ENCODE peak calls at places on chromosomes 3 and 15, in five cellular contexts. N is hepatocyte; F is fibroblast of mammary gland; D is AG10803; Y is CD8-positive, alpha-beta T cell. B is an unnamed sample.

GRCh38 chr15:101053261-101053660 is 134.1 kb downstream of the LRRK1 start:
- DNase-seq in F (no peak), D (no peak), N (peak), Y (no peak), B (no peak)

GRCh38 chr3:141777957-141778813 is 15.0 kb downstream of the GRK7 start:
- DNase-seq in Y (no peak), F (no peak), N (no peak), D (no peak), B (no peak)

GRCh38 chr15:26050271-26050670 is 187.1 kb upstream of the ATP10A start:
- DNase-seq in D (no peak), Y (no peak), N (no peak), F (no peak), B (no peak)

GRCh38 chr3:64166584-64167155 is 58.6 kb downstream of the PRICKLE2 start:
- DNase-seq in N (no peak), Y (no peak), F (no peak), D (peak), B (peak)

GRCh38 chr3:42809202-42809601 is at the start of gene ACKR2:
- DNase-seq in F (no peak), N (no peak), D (no peak), Y (no peak), B (no peak)

GRCh38 chr15:78000089-78000926 is 77.2 kb downstream of the TBC1D2B start:
- DNase-seq in N (peak), D (peak), F (peak), Y (peak), B (peak)

GRCh38 chr15:93030430-93031102 is 58.4 kb downstream of the RGMA start:
- DNase-seq in N (peak), Y (peak), F (peak), D (peak), B (peak)

GRCh38 chr3:155462672-155463071 is 169.2 kb upstream of the STRIT1 start:
- DNase-seq in N (no peak), Y (no peak), F (no peak), D (no peak), B (no peak)

GRCh38 chr3:85709483-85709882 is 750.7 kb downstream of the CADM2 start:
- DNase-seq in D (no peak), F (no peak), N (no peak), Y (no peak), B (no peak)

DNA sequence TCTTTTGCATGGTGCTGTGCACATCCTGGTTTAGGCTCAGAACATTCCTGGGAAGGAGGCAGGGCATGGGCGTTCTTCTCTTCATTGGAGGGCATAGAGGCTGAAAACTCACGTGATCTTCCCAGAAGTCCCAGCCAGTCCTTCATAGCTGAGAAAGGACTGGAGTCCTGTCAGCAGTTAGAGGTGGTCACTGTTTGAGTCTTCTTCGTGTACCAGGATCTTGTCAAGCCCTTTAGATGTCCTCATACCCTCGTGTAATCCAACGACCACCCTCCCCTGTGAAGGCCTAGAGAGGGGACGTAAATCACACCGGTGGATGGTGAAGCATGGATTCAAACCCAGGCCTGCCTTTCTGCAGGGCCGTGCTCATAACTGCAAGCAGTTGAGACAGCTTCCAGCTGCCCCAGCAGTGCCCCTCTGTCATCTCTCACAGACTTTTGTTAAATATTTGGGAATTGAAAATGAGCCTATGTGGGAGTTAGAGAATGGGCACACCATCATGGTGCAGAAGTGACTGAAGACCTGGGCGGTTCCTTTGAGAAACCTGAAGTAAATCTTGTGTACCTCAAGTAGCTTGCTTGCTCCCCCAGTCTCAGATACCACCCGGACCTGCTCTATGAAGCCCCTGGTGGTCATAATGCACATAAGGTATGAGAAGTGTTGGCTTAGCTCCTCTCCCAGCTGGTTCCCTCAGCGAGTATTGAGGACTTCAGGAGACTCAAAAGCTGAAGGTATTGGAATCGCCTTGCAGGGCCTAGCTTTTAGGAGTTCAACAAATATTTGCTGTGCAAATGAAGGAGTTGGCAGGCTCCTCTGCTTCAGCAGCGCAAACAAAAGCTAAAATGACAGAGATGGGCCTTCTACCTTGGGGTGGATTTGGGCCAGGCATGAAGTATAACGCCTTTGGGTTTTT is 1.4 kb downstream of the CMTM8 start:
- DNase-seq in Y (no peak), N (peak), D (no peak), F (peak), B (peak)
- H3K4me3 ChIP-seq in Y (peak), N (peak), D (no peak), F (peak), B (peak)

GRCh38 chr3:15974647-15975046 is 176.9 kb upstream of the ANKRD28 start:
- DNase-seq in Y (no peak), N (no peak), D (no peak), F (no peak), B (no peak)
- TF ChIP-seq CTCF in Y (no peak), N (no peak), D (no peak), F (peak), B (peak)

GRCh38 chr15:35397027-35397426 is 148.9 kb downstream of the DPH6 start:
- DNase-seq in Y (no peak), D (no peak), F (no peak), N (no peak), B (peak)
- H3K4me3 ChIP-seq in Y (no peak), D (no peak), F (no peak), N (no peak), B (no peak)

DNA sequence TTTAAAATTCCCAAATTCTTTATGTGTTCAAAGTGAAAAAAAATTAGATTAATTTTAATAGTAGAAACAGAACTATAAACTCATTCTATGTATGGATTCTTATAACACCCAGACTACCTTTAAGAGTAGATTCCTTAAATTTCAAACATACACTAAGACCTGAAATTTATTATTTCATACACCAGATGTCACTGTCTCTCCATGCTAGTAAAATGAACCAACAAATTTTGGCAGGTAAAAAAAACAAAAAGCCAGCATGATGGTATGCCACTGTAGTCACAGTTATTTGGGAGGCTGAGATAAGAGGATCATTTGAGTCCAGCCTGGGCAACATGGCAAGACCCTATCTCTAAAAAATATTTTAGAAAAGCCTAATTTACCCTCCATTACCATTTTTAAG is 461.3 kb upstream of the NAALADL2 start:
- DNase-seq in F (peak), D (peak), N (no peak), Y (no peak), B (peak)
- TF ChIP-seq CTCF in F (peak), D (peak), N (peak), Y (no peak), B (peak)

DNA sequence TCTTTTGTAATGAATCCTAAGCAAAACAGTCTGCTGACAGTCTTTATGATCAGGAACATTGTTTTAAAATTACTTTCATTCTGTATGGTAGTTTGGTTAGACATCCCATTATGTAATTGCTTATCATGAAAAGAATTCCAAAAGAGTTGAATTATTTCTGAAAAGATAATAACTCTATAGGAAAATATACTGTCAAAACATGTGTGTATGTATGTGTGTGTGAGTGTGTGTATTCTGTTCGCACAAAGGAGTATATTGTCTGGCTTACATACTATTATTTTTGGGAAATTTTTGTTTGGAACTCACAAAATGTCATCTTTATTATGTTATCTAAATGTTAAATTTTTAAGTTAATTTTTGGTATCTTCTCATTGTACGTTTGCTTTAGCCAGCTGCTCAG is 1075.9 kb downstream of the ZPLD1 start:
- DNase-seq in N (no peak), F (no peak), D (no peak), Y (no peak), B (no peak)
- H3K4me3 ChIP-seq in N (no peak), F (no peak), D (no peak), Y (no peak), B (no peak)

DNA sequence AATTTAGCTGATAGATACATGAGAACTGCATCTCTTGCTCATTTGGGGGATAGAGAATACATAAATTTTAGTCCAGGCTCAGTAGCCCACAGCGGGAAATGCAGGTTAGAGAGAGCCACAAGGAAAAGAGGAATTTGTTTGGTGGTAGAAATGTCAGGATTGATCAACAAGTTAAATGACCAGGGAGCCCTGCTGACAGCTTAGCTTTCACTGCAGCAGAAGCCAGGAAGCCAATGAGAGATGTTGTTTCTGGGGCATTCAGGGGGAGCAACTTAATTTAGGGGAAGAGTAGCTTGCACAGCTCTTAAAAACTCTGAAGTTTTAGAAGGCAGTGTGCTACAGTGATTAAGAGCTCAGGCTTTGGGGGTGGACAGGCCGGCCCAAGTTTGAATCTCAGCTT is 22.7 kb downstream of the ARHGEF26 start:
- DNase-seq in D (no peak), Y (no peak), N (no peak), F (no peak), B (no peak)
- TF ChIP-seq CTCF in D (no peak), Y (no peak), N (no peak), F (no peak), B (no peak)

DNA sequence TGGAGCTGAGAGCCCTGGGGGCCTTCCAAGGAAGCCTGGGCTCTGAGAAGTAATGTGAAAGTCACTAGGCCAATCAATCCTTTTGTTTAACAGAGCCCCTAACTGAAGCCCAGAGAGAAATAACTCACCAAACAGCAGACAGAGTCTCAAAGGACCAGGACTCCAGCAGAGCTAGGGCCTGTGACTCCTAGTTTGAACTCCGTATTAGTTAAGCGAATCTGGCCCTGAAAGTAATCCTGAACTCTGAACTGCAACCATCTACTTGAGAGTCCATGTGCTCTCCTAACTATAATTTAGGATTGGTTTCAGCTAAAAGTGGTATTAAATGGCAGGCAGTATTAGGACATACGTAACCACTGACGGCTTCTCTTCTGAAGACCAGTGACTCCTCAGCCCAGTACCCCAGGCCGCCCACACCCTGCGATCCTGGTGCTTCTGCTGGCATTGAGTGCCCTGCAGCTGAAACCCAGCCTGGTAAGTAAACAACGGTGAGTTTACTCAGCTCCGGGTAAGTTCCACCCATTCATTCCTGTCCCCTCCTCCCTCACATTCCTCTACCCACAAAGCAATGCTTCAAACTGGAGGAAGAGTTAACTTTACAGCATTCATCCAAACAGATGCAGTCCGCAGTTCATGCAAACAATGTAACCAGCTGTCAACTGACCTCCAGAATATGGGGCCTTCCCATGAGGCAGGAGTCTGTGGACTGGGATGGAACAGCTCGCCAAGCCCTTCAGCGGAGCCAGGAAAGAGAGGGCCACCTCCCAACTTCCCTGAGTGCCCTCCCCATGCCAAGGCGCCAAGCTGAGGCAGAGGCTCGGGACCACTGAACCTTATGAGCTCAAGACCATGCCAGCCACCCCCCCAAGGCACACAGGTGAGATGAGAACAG is 7.3 kb downstream of the MYO5C start:
- DNase-seq in N (peak), F (no peak), D (no peak), Y (no peak), B (peak)
- H3K4me3 ChIP-seq in N (no peak), F (no peak), D (no peak), Y (no peak), B (no peak)

DNA sequence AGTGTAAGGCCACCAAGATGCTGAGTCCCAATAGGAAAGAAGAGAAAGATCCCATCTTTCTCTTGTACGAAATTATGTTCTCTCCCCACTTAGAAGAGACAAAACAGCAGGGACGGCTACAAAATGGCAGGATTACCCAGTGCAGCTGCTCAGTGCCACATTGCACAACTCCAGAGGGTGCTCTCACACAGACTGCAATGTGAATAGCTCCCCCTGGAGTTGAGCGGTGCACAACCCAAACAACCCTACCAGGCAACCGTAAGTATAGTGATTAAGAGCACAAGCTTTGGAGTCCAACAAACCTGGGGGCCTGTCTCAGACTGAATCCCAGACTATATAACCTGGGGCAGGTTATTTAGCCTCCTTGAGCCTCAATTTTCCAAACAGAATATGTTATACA is 3.1 kb upstream of the BHLHE40 start:
- DNase-seq in D (peak), F (peak), Y (no peak), N (peak), B (peak)
- TF ChIP-seq CTCF in D (peak), F (peak), Y (no peak), N (peak), B (peak)

B was measured in choroid plexus epithelial cell.